ENCODE peak calls at places on chromosomes 4 and X, in eight cellular contexts. R is CD8-positive, alpha-beta memory T cell; Y is CD4-positive, alpha-beta memory T cell; V is psoas muscle; I is gastrocnemius medialis; Z is Panc1; E is thoracic aorta; B is kidney. T is an unnamed sample. For H3K9me3 and H3K4me1, the result is how much of the 10 kb centered on the place peaks cover.

GRCh38 chrX:69109706-69110635 is 55.3 kb downstream of the PJA1 start:
- DNase-seq in R (no peak), Y (no peak), V (no peak), I (peak), Z (no peak), E (no peak), B (no peak), T (no peak)

GRCh38 chr4:174681723-174682300 is 147.2 kb downstream of the GLRA3 start:
- DNase-seq in R (no peak), Y (no peak), V (no peak), I (no peak), Z (no peak), E (no peak), B (no peak), T (no peak)

GRCh38 chrX:40877869-40878268 is 142.5 kb upstream of the MED14 start:
- DNase-seq in R (peak), Y (peak), V (no peak), I (no peak), Z (no peak), E (no peak), B (no peak), T (no peak)

GRCh38 chrX:47145408-47146120 is 543 bp downstream of the RBM10 start:
- DNase-seq in R (no peak), Y (no peak), V (no peak), I (no peak), Z (no peak), E (no peak), B (peak), T (no peak)

GRCh38 chr4:4618846-4619245 is 77.0 kb upstream of the STX18 start:
- DNase-seq in R (no peak), Y (no peak), V (no peak), I (no peak), Z (no peak), E (no peak), B (no peak), T (no peak)

GRCh38 chr4:156374069-156374468 is 420.4 kb upstream of the CTSO start:
- DNase-seq in R (no peak), Y (no peak), V (no peak), I (no peak), Z (no peak), E (no peak), B (no peak), T (no peak)

GRCh38 chr4:76799139-76799538 is 98.8 kb downstream of the SOWAHB start:
- DNase-seq in R (no peak), Y (no peak), V (no peak), I (no peak), Z (no peak), E (no peak), B (no peak), T (no peak)

GRCh38 chr4:119284876-119285611 is 36.9 kb downstream of the FABP2 start:
- DNase-seq in R (no peak), Y (peak), V (no peak), I (no peak), Z (no peak), E (no peak), B (no peak), T (no peak)

GRCh38 chrX:10062352-10062751 is 94.4 kb upstream of the CLCN4 start:
- DNase-seq in R (no peak), Y (no peak), V (no peak), I (no peak), Z (no peak), E (no peak), B (no peak), T (no peak)

GRCh38 chrX:17553451-17553850 is 178.5 kb downstream of the NHS start:
- DNase-seq in R (no peak), Y (no peak), V (no peak), I (no peak), Z (no peak), E (no peak), B (peak), T (no peak)

GRCh38 chrX:13699183-13699826 is 10.4 kb downstream of the RAB9A start:
- DNase-seq in R (no peak), Y (no peak), V (peak), I (peak), Z (no peak), E (no peak), B (no peak), T (no peak)

GRCh38 chr4:112748352-112748900 is 111.5 kb downstream of the LARP7 start:
- DNase-seq in R (no peak), Y (no peak), V (no peak), I (no peak), Z (no peak), E (no peak), B (no peak), T (no peak)

GRCh38 chrX:48470833-48471118 is 716 bp upstream of the SLC38A5 start:
- DNase-seq in R (no peak), Y (no peak), V (no peak), I (no peak), Z (no peak), E (no peak), B (peak), T (no peak)

GRCh38 chr4:5500165-5500564 is 208.2 kb downstream of the EVC2 start:
- DNase-seq in R (no peak), Y (no peak), V (no peak), I (no peak), Z (no peak), E (no peak), B (no peak), T (no peak)

GRCh38 chr4:74619931-74620702 is 174.2 kb downstream of the BTC start:
- DNase-seq in R (no peak), Y (no peak), V (no peak), I (no peak), Z (no peak), E (no peak), B (no peak), T (no peak)

GRCh38 chrX:155148724-155149537 is 67.3 kb upstream of the VBP1 start:
- DNase-seq in R (no peak), Y (peak), V (no peak), I (no peak), Z (no peak), E (no peak), B (no peak), T (no peak)

GRCh38 chr4:30094866-30095265 is 625.3 kb upstream of the PCDH7 start:
- DNase-seq in R (no peak), Y (no peak), V (no peak), I (no peak), Z (no peak), E (no peak), B (no peak), T (no peak)
- H3K9me3 ChIP-seq in R (under half), Y (under half), V (under half), I (under half), Z (under half), E (under half), B (under half), T (under half)

GRCh38 chr4:187547281-187547680 is 448.3 kb upstream of the ZFP42 start:
- DNase-seq in R (no peak), Y (no peak), V (no peak), I (no peak), Z (no peak), E (no peak), B (no peak), T (no peak)
- H3K4me1 ChIP-seq in R (under half), Y (under half), V (under half), I (under half), Z (under half), E (under half), B (under half), T (under half)

DNA sequence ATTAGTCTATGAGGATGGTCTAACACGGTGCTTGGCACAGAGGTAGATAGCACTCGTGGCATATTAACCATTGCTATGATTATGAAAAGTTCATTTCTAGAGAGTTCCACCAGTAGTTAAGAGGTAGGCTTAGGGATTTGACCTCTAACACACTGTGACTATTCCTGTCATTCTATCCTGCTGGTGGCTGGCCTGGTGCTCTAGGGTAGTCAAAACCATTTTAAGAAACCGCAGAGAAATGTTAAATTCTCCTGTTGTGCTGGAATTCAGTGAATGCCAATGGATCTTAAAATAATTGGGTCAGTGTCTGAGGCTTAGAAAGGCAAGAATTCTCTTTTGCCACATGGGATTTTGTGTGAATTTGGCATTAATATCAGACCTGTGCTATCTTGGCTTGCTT is 53.9 kb downstream of the VGLL1 start:
- DNase-seq in R (no peak), Y (no peak), V (no peak), I (no peak), Z (no peak), E (no peak), B (no peak), T (no peak)
- H3K9me3 ChIP-seq in R (under half), Y (under half), V (under half), I (under half), Z (under half), E (under half), B (under half), T (under half)

GRCh38 chr4:54001558-54002365 is 62.6 kb downstream of the CHIC2 start:
- DNase-seq in R (no peak), Y (no peak), V (no peak), I (no peak), Z (no peak), E (no peak), B (no peak), T (no peak)
- H3K4me1 ChIP-seq in R (under half), Y (under half), V (under half), I (under half), Z (under half), E (under half), B (under half), T (under half)

DNA sequence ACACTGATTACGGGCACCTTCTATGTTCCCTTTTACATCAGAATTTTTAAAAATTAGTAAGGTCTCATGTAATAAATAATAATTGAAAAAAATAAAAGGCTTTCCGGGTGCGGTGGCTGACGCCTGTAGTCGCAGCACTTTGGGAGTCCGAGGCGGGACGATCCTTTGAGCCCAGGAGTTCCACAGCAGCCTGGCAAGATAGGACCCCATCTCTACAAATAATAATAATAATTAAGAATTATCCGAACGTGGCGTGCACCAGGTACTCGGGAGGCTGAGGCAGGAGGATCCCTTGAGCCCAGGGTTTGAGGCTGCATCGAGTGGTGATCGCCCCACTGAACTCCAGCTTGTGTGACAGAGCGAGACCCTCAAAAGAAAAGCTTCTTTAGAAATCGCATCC is 771 bp upstream of the LAMTOR3 start:
- DNase-seq in R (peak), Y (no peak), V (no peak), I (no peak), Z (no peak), E (no peak), B (no peak), T (no peak)
- H3K9me3 ChIP-seq in R (under half), Y (under half), V (under half), I (under half), Z (under half), E (under half), B (under half), T (under half)

DNA sequence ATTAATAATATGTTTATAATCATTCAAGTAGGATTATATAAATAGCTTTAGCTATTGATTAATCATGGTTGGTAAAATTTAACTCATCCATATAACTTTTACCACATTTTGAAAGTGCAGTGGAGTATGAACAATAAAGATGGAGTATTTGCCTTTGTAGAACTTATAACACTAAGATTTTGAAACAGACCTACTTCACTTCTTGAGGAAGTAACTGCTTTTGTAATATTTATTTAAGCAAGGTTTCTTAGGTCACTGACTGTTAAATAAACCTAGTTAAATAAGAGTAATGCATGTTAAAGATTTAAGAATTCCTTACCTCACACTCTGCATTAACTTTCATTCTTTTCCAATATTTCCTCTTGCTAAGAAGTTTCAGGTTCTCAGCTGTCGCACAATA is 242.5 kb downstream of the CFAP299 start:
- DNase-seq in R (no peak), Y (no peak), V (no peak), I (no peak), Z (no peak), E (no peak), B (no peak), T (no peak)
- H3K4me1 ChIP-seq in R (under half), Y (under half), V (under half), I (under half), Z (under half), E (under half), B (under half), T (under half)

GRCh38 chr4:340011-340410 is 2.4 kb downstream of the ZNF141 start:
- DNase-seq in R (no peak), Y (no peak), V (no peak), I (no peak), Z (no peak), E (no peak), B (no peak), T (no peak)
- H3K9me3 ChIP-seq in R (under half), Y (under half), V (under half), I (under half), Z (under half), E (under half), B (under half), T (under half)

DNA sequence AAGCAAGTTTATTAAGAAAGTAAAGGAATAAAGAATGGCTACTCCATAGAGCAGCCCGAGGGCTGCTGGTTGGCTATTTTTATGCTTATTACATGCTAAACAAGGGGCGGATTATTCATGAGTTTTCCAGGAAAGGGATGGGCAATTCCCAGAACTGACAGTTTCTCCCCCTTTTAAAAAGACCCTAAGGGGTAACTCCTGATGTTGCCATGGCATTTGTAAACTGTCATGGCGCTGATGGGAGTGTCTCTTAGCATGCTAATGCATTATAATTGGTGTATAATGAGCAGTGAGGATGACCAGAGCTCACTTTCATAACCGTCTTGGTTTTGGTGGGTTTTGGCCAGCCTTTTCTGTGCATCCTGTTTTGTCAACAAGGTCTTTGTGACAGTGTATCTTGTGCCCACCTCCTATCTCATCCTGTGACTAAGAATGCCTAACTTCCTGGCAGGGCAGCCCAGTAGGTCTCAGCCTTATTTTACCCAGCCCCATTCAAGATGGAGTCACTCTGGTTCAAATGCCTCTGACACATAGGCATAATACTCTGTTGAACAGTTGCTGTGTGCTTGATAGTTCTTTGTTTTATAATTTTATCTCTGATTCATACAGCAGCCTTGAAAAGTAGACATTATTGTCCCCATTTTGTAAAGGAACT is 25.8 kb downstream of the GAB1 start:
- DNase-seq in R (no peak), Y (no peak), V (no peak), I (no peak), Z (no peak), E (no peak), B (no peak), T (no peak)
- H3K4me1 ChIP-seq in R (under half), Y (under half), V (half or more), I (half or more), Z (under half), E (half or more), B (under half), T (half or more)